ENCODE peak calls at places on chromosomes 7 and 10, in nine cellular contexts. X is kidney; H is CD8-positive, alpha-beta T cell; B is naive thymus-derived CD4-positive, alpha-beta T cell; S is thyroid gland; A is esophagus muscularis mucosa; K is CD4-positive, alpha-beta T cell; P is stomach; F is ascending aorta. L is an unnamed sample.

GRCh38 chr7:66643395-66643794 is 14.7 kb downstream of the KCTD7 start:
- DNase-seq in S (no peak), H (no peak), B (no peak), P (no peak), F (no peak), X (no peak), A (no peak), K (no peak), L (no peak)

GRCh38 chr10:28241766-28242399 is 61.0 kb downstream of the MPP7 start:
- DNase-seq in B (no peak), K (peak; percentile 15), P (no peak), F (no peak), A (no peak), X (no peak), H (no peak), S (peak; percentile 24), L (peak; percentile 37)

GRCh38 chr7:27082171-27082570 is 13.6 kb downstream of the HOXA1 start:
- DNase-seq in B (no peak), X (no peak), A (no peak), S (no peak), H (no peak), K (no peak), F (no peak), P (no peak), L (no peak)

GRCh38 chr10:85043207-85043606 is 714.8 kb downstream of the CCSER2 start:
- DNase-seq in B (no peak), P (no peak), S (no peak), X (no peak), A (no peak), K (no peak), H (no peak), F (no peak), L (no peak)

GRCh38 chr7:114345494-114345893 is 69.1 kb upstream of the FOXP2 start:
- DNase-seq in H (no peak), F (no peak), S (no peak), A (no peak), B (no peak), K (no peak), P (no peak), X (no peak), L (no peak)

GRCh38 chr10:13707156-13707881 is 120.6 kb downstream of the PRPF18 start:
- DNase-seq in S (peak; percentile 68), H (no peak), P (peak; percentile 75), B (no peak), F (peak; percentile 36), X (peak; percentile 91), K (no peak), A (no peak), L (peak; percentile 68)

GRCh38 chr10:58573144-58573543 is 60.5 kb downstream of the BICC1 start:
- DNase-seq in B (no peak), H (no peak), F (no peak), K (no peak), P (no peak), A (no peak), S (no peak), X (no peak), L (no peak)

GRCh38 chr10:88299787-88300186 is 283.3 kb downstream of the RNLS start:
- DNase-seq in P (no peak), K (no peak), S (no peak), F (no peak), X (no peak), H (no peak), B (no peak), A (no peak), L (no peak)

GRCh38 chr10:100510533-100511308 is 8.9 kb downstream of the SEC31B start:
- DNase-seq in P (peak; percentile 86), S (peak; percentile 59), H (peak; percentile 35), X (no peak), K (peak; percentile 51), A (no peak), F (no peak), B (peak; percentile 57), L (no peak)

GRCh38 chr7:86469680-86470295 is 173.9 kb upstream of the GRM3 start:
- DNase-seq in S (peak; percentile 62), H (no peak), B (peak; percentile 27), K (no peak), P (peak; percentile 55), X (no peak), A (no peak), F (no peak), L (peak; percentile 89)

GRCh38 chr10:78290131-78290750 is 256.6 kb downstream of the RPS24 start:
- DNase-seq in S (no peak), X (no peak), B (no peak), A (no peak), P (no peak), F (no peak), K (no peak), H (no peak), L (no peak)

GRCh38 chr7:98362517-98362916 is 38.4 kb downstream of the BAIAP2L1 start:
- DNase-seq in H (no peak), K (no peak), F (no peak), X (no peak), S (peak; percentile 23), B (no peak), A (no peak), P (peak; percentile 41), L (no peak)

GRCh38 chr7:30911561-30911969 is at the start of gene AQP1:
- DNase-seq in B (no peak), K (no peak), F (peak; percentile 84), A (peak; percentile 94), S (peak; percentile 19), P (no peak), X (peak; percentile 82), H (no peak), L (no peak)

GRCh38 chr7:93307131-93307660 is 75.0 kb downstream of the VPS50 start:
- DNase-seq in P (no peak), K (no peak), B (no peak), S (no peak), X (no peak), A (no peak), F (no peak), H (no peak), L (no peak)

GRCh38 chr7:52586704-52587103 is 448.7 kb upstream of the POM121L12 start:
- DNase-seq in F (no peak), P (no peak), K (no peak), B (no peak), S (no peak), X (no peak), H (no peak), A (no peak), L (no peak)

GRCh38 chr7:138876326-138876725 is 78.3 kb upstream of the ATP6V0A4 start:
- DNase-seq in P (no peak), F (no peak), B (no peak), H (no peak), X (no peak), A (no peak), K (no peak), S (no peak), L (no peak)
- H3K27ac ChIP-seq in P (no peak overlapping the region), F (no peak overlapping the region), B (no peak overlapping the region), H (no peak overlapping the region), X (no peak overlapping the region), A (no peak overlapping the region), K (no peak overlapping the region), S (no peak overlapping the region), L (no peak overlapping the region)

GRCh38 chr10:621500-621899 is 68.0 kb downstream of the DIP2C start:
- DNase-seq in K (no peak), H (no peak), F (no peak), S (no peak), B (no peak), A (no peak), P (no peak), X (peak; percentile 39), L (no peak)
- H3K27ac ChIP-seq in K (no peak overlapping the region), H (no peak overlapping the region), F (no peak overlapping the region), S (no peak overlapping the region), B (no peak overlapping the region), A (peak overlapping the region; percentile 80), P (no peak overlapping the region), X (no peak overlapping the region), L (no peak overlapping the region)

GRCh38 chr10:17585001-17585400 is 32.2 kb downstream of the HACD1 start:
- DNase-seq in S (peak; percentile 37), B (no peak), K (no peak), X (no peak), A (no peak), P (no peak), H (no peak), F (no peak), L (no peak)

GRCh38 chr10:17586741-17587720 is 30.1 kb downstream of the HACD1 start:
- DNase-seq in X (no peak), P (no peak), F (no peak), B (no peak), H (no peak), A (no peak), S (no peak), K (no peak), L (no peak)

GRCh38 chr10:17578603-17579002 is 38.6 kb downstream of the HACD1 start:
- DNase-seq in H (no peak), A (no peak), K (no peak), B (no peak), S (no peak), X (no peak), P (no peak), F (no peak), L (no peak)

GRCh38 chr10:17580853-17581252 is 36.3 kb downstream of the HACD1 start:
- DNase-seq in S (no peak), P (no peak), F (no peak), X (no peak), B (no peak), K (no peak), H (no peak), A (no peak), L (no peak)

GRCh38 chr10:17582015-17582414 is 35.2 kb downstream of the HACD1 start:
- DNase-seq in A (no peak), K (no peak), P (no peak), S (no peak), X (no peak), F (no peak), H (no peak), B (no peak), L (no peak)
- H3K27ac ChIP-seq in A (no peak overlapping the region), K (no peak overlapping the region), P (no peak overlapping the region), S (no peak overlapping the region), X (no peak overlapping the region), F (no peak overlapping the region), H (no peak overlapping the region), B (no peak overlapping the region), L (no peak overlapping the region)

DNA sequence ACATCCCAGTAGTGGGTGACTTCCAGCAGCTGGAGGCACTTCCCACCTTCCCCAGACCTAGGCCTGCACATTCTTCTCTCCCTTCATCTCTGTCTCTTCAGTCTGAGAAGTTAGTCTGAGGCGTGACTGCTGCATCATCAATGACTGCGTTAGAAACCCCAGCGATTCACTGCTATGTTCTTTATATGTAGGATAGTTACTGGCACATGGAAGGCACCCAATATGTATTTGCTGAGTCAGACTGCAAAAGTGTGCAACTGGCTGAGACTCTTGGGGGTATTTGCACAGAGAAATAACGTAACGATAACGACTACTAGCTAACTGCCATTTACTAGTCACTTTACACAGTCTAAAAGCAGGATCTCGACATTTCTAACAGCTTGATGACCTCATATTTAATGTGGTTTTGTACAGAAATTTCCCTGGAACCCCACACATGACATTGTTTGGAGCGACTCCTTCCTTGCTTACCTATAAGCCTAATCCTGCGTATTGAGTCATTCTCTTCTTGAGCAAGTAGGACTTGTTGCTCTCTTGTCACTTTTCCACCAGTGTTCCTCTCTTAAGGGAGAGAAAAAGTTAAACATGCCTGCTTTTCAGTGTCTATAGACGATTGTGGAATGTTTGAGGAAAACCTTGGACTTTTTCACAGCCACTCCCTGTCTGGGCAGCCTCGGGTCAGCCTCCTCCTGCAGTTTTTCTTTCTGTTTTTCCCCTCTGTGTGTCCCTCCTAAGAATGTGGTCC is 45.5 kb downstream of the THNSL1 start:
- DNase-seq in A (peak; percentile 74), F (no peak), K (no peak), S (no peak), P (no peak), X (no peak), B (no peak), H (no peak), L (no peak)
- H3K27ac ChIP-seq in A (no peak overlapping the region), F (peak overlapping the region; percentile 81), K (no peak overlapping the region), S (no peak overlapping the region), P (peak overlapping the region; percentile 88), X (no peak overlapping the region), B (no peak overlapping the region), H (no peak overlapping the region), L (no peak overlapping the region)